ENCODE peak calls at places on chromosomes 11 and 22, in seven cellular contexts. P is HCT116, Z is K562, H is SK-N-SH, R is H1, O is GM12878, I is HepG2. U is an unnamed sample.

GRCh38 chr22:47568700-47569099 is 806.2 kb downstream of the TBC1D22A start:
- DNase-seq in P (no peak), Z (no peak), H (no peak), R (no peak), O (no peak), I (no peak), U (no peak)

GRCh38 chr11:102061276-102061675 is 14.0 kb downstream of the CFAP300 start:
- DNase-seq in P (no peak), Z (no peak), H (no peak), R (no peak), O (no peak), I (peak; percentile 21), U (no peak)

GRCh38 chr11:130846606-130847005 is 69.7 kb downstream of the SNX19 start:
- DNase-seq in P (no peak), Z (no peak), H (no peak), R (no peak), O (no peak), I (peak; percentile 20), U (no peak)

GRCh38 chr11:27933992-27934829 is 173.7 kb downstream of the KIF18A start:
- DNase-seq in P (peak; percentile 98), Z (no peak), H (no peak), R (no peak), O (no peak), I (no peak), U (no peak)

GRCh38 chr22:22479999-22480532 is 28.5 kb downstream of the ZNF280B start:
- DNase-seq in P (no peak), Z (no peak), H (no peak), R (no peak), O (no peak), I (no peak), U (no peak)

GRCh38 chr11:70243912-70244652 is 26.4 kb upstream of the PPFIA1 start:
- DNase-seq in P (no peak), Z (no peak), H (no peak), R (no peak), O (no peak), I (no peak), U (no peak)

GRCh38 chr22:27135582-27135981 is 478.2 kb downstream of the MIAT start:
- DNase-seq in P (no peak), Z (no peak), H (no peak), R (no peak), O (no peak), I (peak; percentile 7), U (no peak)

GRCh38 chr22:20526628-20527355 is 19.4 kb downstream of the MED15 start:
- DNase-seq in P (no peak), Z (peak; percentile 66), H (no peak), R (no peak), O (no peak), I (no peak), U (no peak)

GRCh38 chr22:20239063-20239950 is 28.8 kb downstream of the RTN4R start:
- DNase-seq in P (no peak), Z (peak; percentile 87), H (no peak), R (no peak), O (no peak), I (no peak), U (no peak)

GRCh38 chr11:69983571-69983877 is 94.6 kb upstream of the ANO1 start:
- DNase-seq in P (no peak), Z (no peak), H (no peak), R (no peak), O (no peak), I (no peak), U (no peak)

GRCh38 chr11:60775420-60775961 is 9.6 kb upstream of the MS4A10 start:
- DNase-seq in P (peak; percentile 85), Z (peak; percentile 77), H (peak; percentile 85), R (peak; percentile 94), O (peak; percentile 67), I (peak; percentile 80), U (peak; percentile 89)

GRCh38 chr11:116499396-116500001 is 273.3 kb downstream of the BUD13 start:
- DNase-seq in P (peak; percentile 64), Z (peak; percentile 82), H (peak; percentile 67), R (peak; percentile 99), O (no peak), I (peak; percentile 78), U (peak; percentile 81)

GRCh38 chr11:2531277-2531986 is 86.6 kb downstream of the KCNQ1 start:
- DNase-seq in P (peak; percentile 32), Z (peak; percentile 84), H (peak; percentile 90), R (peak; percentile 97), O (no peak), I (peak; percentile 32), U (peak; percentile 60)

GRCh38 chr22:38864361-38865191 is 7.4 kb downstream of the CBX6 start:
- DNase-seq in P (no peak), Z (no peak), H (no peak), R (no peak), O (no peak), I (no peak), U (no peak)
- TF ChIP-seq JUND in P (no peak), Z (no peak), H (no peak), R (no peak), O (no peak), I (no peak), U (no peak)

DNA sequence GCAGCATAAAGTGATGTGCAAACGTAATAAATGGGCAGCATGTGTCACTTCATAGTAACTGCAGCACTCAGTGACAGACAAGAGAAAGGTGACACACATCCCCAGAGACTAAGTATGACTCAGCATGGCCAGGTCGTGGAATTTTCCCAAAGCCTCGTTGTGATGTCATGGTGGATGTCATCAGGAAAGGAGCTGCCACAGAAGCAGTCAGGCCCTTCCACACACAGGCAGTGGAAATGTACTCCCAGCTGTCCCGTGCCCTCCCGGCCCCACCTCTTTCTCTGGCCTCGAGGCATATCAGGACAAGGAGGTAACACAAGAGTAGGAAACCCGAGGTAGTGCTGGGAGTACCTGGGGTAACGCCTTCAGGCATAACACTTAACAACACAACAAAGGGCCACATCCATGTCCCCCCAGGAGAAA is 8.1 kb downstream of the PC start:
- DNase-seq in P (peak; percentile 90), Z (peak; percentile 79), H (no peak), R (no peak), O (no peak), I (peak; percentile 87), U (peak; percentile 94)
- TF ChIP-seq JUND in P (peak; percentile 76), Z (peak; percentile 94), H (peak; percentile 30), R (no peak), O (no peak), I (no peak), U (no peak)

DNA sequence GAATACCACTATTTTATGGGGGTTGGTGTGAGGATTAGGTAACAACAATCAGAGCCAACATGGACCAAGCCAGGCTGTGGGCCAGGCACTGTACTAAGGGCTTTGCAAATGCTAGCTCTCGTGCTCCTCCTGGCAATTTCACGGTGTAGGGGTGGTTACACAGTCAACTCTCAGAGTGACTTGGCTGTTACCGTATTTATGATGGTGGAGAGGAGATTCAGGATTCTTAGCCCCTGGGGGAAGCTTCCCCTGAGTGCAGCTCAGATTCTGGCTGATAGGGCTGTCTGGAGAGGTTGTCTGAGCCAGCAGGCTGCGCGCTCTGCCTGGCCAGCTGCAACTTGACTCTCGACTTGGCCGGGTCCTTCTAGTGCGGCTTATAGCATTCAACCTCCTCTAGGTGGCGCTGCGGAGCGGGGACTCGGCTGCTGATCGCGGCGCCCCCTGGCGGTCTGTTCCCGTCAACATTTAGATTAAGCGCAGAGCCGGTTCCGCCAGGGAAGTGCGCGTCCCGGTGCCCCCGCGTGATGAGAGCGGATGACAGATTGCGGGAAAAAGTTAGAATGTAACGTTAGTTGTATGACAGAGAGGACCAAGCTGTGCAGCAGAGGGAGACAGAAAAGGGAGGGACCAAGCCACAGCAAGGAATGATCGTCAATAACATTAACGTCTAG is 4.5 kb upstream of the NCF4 start:
- DNase-seq in P (peak; percentile 73), Z (peak; percentile 77), H (peak; percentile 89), R (peak; percentile 99), O (no peak), I (peak; percentile 66), U (peak; percentile 64)
- TF ChIP-seq JUND in P (no peak), Z (no peak), H (no peak), R (peak; percentile 75), O (no peak), I (no peak), U (no peak)

DNA sequence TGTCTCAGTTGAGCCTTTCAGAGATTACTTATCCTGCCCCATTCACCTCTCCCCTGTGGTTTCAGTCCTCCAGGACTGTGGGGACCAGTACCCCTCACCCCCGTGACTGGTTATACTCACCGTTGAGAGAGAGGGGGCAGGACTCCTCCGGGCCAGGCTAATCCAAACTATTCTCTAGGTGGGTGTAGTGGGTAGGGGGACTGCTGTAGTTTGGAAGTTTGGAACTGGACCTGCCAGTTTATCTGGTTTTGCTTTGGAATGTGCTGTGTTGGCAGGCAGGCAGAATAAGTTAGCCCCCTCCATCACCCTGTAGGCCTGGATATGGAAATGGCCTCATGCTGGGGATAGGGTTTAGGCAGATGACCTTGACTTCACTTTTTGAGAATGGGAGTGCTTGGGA is 13.5 kb downstream of the TEAD1 start:
- DNase-seq in P (no peak), Z (peak; percentile 40), H (no peak), R (peak; percentile 62), O (no peak), I (no peak), U (no peak)
- TF ChIP-seq JUND in P (no peak), Z (no peak), H (no peak), R (peak; percentile 25), O (no peak), I (no peak), U (no peak)

DNA sequence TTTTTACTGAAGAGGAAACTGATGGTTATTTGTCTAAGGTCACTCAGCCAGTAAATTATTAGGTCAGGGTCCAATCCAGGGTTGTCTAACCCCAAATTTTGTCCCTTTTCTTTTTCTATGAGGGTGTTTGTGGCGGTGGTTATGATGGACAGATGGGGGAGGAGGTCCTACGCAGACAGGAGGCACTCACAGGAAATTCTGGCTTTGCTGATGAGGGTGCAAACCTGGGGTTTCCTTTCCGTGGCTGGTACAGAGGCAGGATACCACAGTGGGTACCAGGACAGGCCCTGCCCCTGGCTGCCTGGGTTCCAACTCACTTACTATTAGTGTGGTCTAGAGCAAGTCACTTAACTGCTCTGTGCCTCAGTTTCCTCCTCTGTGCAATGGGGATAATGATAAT is 91.0 kb downstream of the RRM1 start:
- DNase-seq in P (no peak), Z (no peak), H (no peak), R (no peak), O (no peak), I (no peak), U (no peak)
- TF ChIP-seq JUND in P (no peak), Z (no peak), H (no peak), R (no peak), O (no peak), I (no peak), U (no peak)

GRCh38 chr22:43847376-43848289 is 14.7 kb downstream of the SULT4A1 start:
- DNase-seq in P (no peak), Z (no peak), H (no peak), R (no peak), O (no peak), I (no peak), U (no peak)
- TF ChIP-seq JUND in P (no peak), Z (no peak), H (no peak), R (no peak), O (no peak), I (no peak), U (no peak)

U was measured in T47D.